ENCODE peak calls at places on chromosomes 16 and 17, in six cellular contexts. X, M, A, O, K and D are unnamed samples.

GRCh38 chr16:13829712-13830304 is 90.1 kb upstream of the ERCC4 start:
- DNase-seq in X (no peak), M (no peak), A (no peak), O (no peak), K (no peak), D (no peak)

GRCh38 chr16:88754912-88755744 is 29.9 kb downstream of the PIEZO1 start:
- DNase-seq in X (no peak), M (no peak), A (no peak), O (no peak), K (peak; percentile 56), D (no peak)

GRCh38 chr17:79549111-79549915 is 61.5 kb downstream of the RBFOX3 start:
- DNase-seq in X (no peak), M (no peak), A (peak; percentile 39), O (no peak), K (no peak), D (no peak)

GRCh38 chr16:70715860-70716357 is 30.1 kb upstream of the MTSS2 start:
- DNase-seq in X (no peak), M (no peak), A (no peak), O (no peak), K (peak; percentile 77), D (no peak)

GRCh38 chr16:28291651-28292626 is at the start of gene SBK1:
- DNase-seq in X (peak; percentile 70), M (no peak), A (peak; percentile 76), O (peak; percentile 95), K (peak; percentile 33), D (peak; percentile 68)

GRCh38 chr17:45129940-45130639 is 2.2 kb downstream of the PLCD3 start:
- DNase-seq in X (no peak), M (no peak), A (peak; percentile 63), O (no peak), K (no peak), D (no peak)

GRCh38 chr17:77696151-77696719 is 262.3 kb upstream of the TNRC6C start:
- DNase-seq in X (no peak), M (no peak), A (no peak), O (no peak), K (no peak), D (no peak)

GRCh38 chr17:72760368-72760767 is 332.1 kb downstream of the SLC39A11 start:
- DNase-seq in X (no peak), M (no peak), A (no peak), O (peak; percentile 33), K (no peak), D (no peak)

GRCh38 chr16:69199382-69199781 is 12.4 kb downstream of the SNTB2 start:
- DNase-seq in X (no peak), M (peak; percentile 71), A (peak; percentile 83), O (no peak), K (peak; percentile 50), D (no peak)

GRCh38 chr17:47694018-47694817 is at the start of gene TBKBP1:
- DNase-seq in X (peak; percentile 63), M (no peak), A (peak; percentile 79), O (peak; percentile 74), K (no peak), D (peak; percentile 80)

GRCh38 chr16:83456934-83457333 is 350.8 kb upstream of the HSBP1 start:
- DNase-seq in X (no peak), M (no peak), A (no peak), O (no peak), K (no peak), D (no peak)

GRCh38 chr17:80359422-80360110 is 55.4 kb upstream of the ENDOV start:
- DNase-seq in X (no peak), M (no peak), A (peak; percentile 21), O (no peak), K (no peak), D (no peak)

GRCh38 chr16:35596467-35596866 is 2137.1 kb downstream of the TP53TG3F start:
- DNase-seq in X (no peak), M (no peak), A (no peak), O (no peak), K (no peak), D (no peak)

GRCh38 chr16:79997257-79997656 is 396.7 kb upstream of the MAF start:
- DNase-seq in X (no peak), M (no peak), A (no peak), O (peak; percentile 64), K (peak; percentile 9), D (no peak)

GRCh38 chr16:53509906-53510703 is 7.1 kb upstream of the AKTIP start:
- DNase-seq in X (peak; percentile 76), M (peak; percentile 35), A (peak; percentile 83), O (peak; percentile 75), K (peak; percentile 65), D (peak; percentile 78)

GRCh38 chr16:63496282-63496681 is 1460.0 kb upstream of the CDH8 start:
- DNase-seq in X (no peak), M (no peak), A (no peak), O (no peak), K (no peak), D (no peak)

GRCh38 chr16:88810166-88810867 is 1.4 kb downstream of the APRT start:
- DNase-seq in X (no peak), M (no peak), A (no peak), O (peak; percentile 57), K (no peak), D (no peak)

GRCh38 chr17:4366312-4367063 is at the start of gene UBE2G1:
- DNase-seq in X (peak; percentile 98), M (peak; percentile 94), A (peak; percentile 99), O (peak; percentile 94), K (peak; percentile 97), D (peak; percentile 99)

GRCh38 chr17:50063516-50064252 is 7.8 kb downstream of the ITGA3 start:
- DNase-seq in X (no peak), M (no peak), A (no peak), O (no peak), K (no peak), D (no peak)

GRCh38 chr17:14372905-14373559 is 72.2 kb downstream of the HS3ST3B1 start:
- DNase-seq in X (no peak), M (no peak), A (no peak), O (peak; percentile 32), K (no peak), D (no peak)

GRCh38 chr16:56637814-56638750 is at the start of gene MT1A:
- DNase-seq in X (peak; percentile 89), M (no peak), A (peak; percentile 87), O (peak; percentile 54), K (peak; percentile 30), D (peak; percentile 87)

GRCh38 chr17:4715071-4715749 is 4.8 kb downstream of the ARRB2 start:
- DNase-seq in X (peak; percentile 15), M (no peak), A (no peak), O (no peak), K (no peak), D (no peak)

GRCh38 chr16:30354423-30355143 is 525 bp downstream of the CD2BP2 start:
- DNase-seq in X (no peak), M (no peak), A (no peak), O (peak; percentile 26), K (no peak), D (peak; percentile 62)

GRCh38 chr16:26905336-26905735 is 161.4 kb upstream of the C16orf82 start:
- DNase-seq in X (no peak), M (no peak), A (no peak), O (no peak), K (peak; percentile 82), D (no peak)

GRCh38 chr17:80513892-80514291 is 30.7 kb upstream of the RPTOR start:
- DNase-seq in X (no peak), M (no peak), A (no peak), O (no peak), K (peak; percentile 86), D (no peak)

GRCh38 chr17:40530988-40531971 is 29.9 kb upstream of the TNS4 start:
- DNase-seq in X (peak; percentile 23), M (no peak), A (peak; percentile 44), O (no peak), K (no peak), D (peak; percentile 61)

GRCh38 chr17:17509601-17510425 is 13.6 kb upstream of the RASD1 start:
- DNase-seq in X (no peak), M (no peak), A (no peak), O (peak; percentile 36), K (no peak), D (peak; percentile 44)

GRCh38 chr16:81531415-81531814 is 86.8 kb downstream of the CMIP start:
- DNase-seq in X (no peak), M (no peak), A (no peak), O (no peak), K (no peak), D (no peak)

GRCh38 chr17:47705536-47706481 is 11.8 kb downstream of the TBKBP1 start:
- DNase-seq in X (no peak), M (no peak), A (peak; percentile 54), O (no peak), K (no peak), D (no peak)

GRCh38 chr16:4882633-4883285 is 35.5 kb downstream of the UBN1 start:
- DNase-seq in X (peak; percentile 58), M (no peak), A (no peak), O (no peak), K (peak; percentile 72), D (no peak)

GRCh38 chr16:19830902-19831555 is 53.6 kb downstream of the GPRC5B start:
- DNase-seq in X (no peak), M (no peak), A (no peak), O (no peak), K (no peak), D (no peak)